ENCODE peak calls at places on chromosomes 6 and 20, in nine cellular contexts. K is stimulated activated CD4-positive, alpha-beta T cell treated with anti-CD3 and anti-CD28 coated beads, Interleukin-4, amount 100 ng/mL, for 48 hours; M is NCI-H1436; W is astrocyte; F is foreskin fibroblast; X is ascending aorta; L is hepatocyte; A is AG20443; C is AG04450. T is an unnamed sample.

GRCh38 chr6:44037847-44038542 is 89.3 kb downstream of the MRPL14 start:
- DNase-seq in C (no peak), A (no peak), K (no peak), F (no peak), L (no peak), X (no peak), W (no peak), M (no peak), T (no peak)

GRCh38 chr20:61597996-61598395 is 345.9 kb downstream of the CDH4 start:
- DNase-seq in A (no peak), K (no peak), C (no peak), F (no peak), W (no peak), X (no peak), L (no peak), M (no peak), T (no peak)

GRCh38 chr20:35702051-35702823 is 3.0 kb downstream of the ROMO1 start:
- DNase-seq in X (no peak), C (peak; percentile 34), K (no peak), L (no peak), M (no peak), A (peak; percentile 45), F (peak; percentile 75), W (peak; percentile 18), T (no peak)

GRCh38 chr6:56804996-56805395 is 149.9 kb upstream of the BEND6 start:
- DNase-seq in F (peak; percentile 52), M (no peak), K (no peak), A (peak; percentile 25), L (no peak), C (no peak), X (no peak), W (peak; percentile 86), T (no peak)

GRCh38 chr6:12170351-12171079 is 119.6 kb upstream of the EDN1 start:
- DNase-seq in L (peak; percentile 33), C (no peak), F (no peak), M (no peak), X (no peak), A (no peak), W (no peak), K (no peak), T (no peak)

GRCh38 chr6:143838395-143838794 is 4.7 kb upstream of the LTV1 start:
- DNase-seq in M (no peak), K (no peak), X (no peak), F (no peak), W (no peak), C (no peak), A (no peak), L (peak; percentile 58), T (no peak)

GRCh38 chr6:10837692-10837996 is 695 bp downstream of the MAK start:
- DNase-seq in X (no peak), L (peak; percentile 21), C (no peak), A (peak; percentile 26), M (no peak), K (no peak), W (no peak), F (no peak), T (no peak)

GRCh38 chr6:142824491-142824890 is 120.5 kb downstream of the HIVEP2 start:
- DNase-seq in W (no peak), M (no peak), C (no peak), F (no peak), X (no peak), K (no peak), A (peak; percentile 30), L (no peak), T (no peak)

GRCh38 chr6:150557043-150557599 is 42.6 kb upstream of the PLEKHG1 start:
- DNase-seq in M (no peak), L (no peak), F (no peak), K (no peak), X (no peak), A (no peak), W (no peak), C (no peak), T (no peak)